ENCODE peak calls at places on chromosomes 4 and X, in six cellular contexts. I is neuronal stem cell, V is IMR-90, R is H9, X is mesenchymal stem cell, N is H1. J is an unnamed sample.

GRCh38 chrX:24396236-24396929 is 35.9 kb downstream of the SUPT20HL1 start:
- DNase-seq in I (no peak), V (peak), R (no peak), X (no peak), N (no peak), J (peak)

GRCh38 chr4:127251423-127251822 is 381.3 kb upstream of the INTU start:
- DNase-seq in I (no peak), V (peak), R (no peak), X (peak), N (no peak), J (no peak)

GRCh38 chrX:139967300-139967699 is 2.0 kb upstream of the CXorf66 start:
- DNase-seq in I (no peak), V (no peak), R (no peak), X (no peak), N (no peak), J (no peak)

GRCh38 chrX:68652327-68652930 is 5.0 kb downstream of the STARD8 start:
- DNase-seq in I (no peak), V (peak), R (no peak), X (peak), N (no peak), J (no peak)

GRCh38 chr4:143396695-143397094 is 60.0 kb downstream of the GAB1 start:
- DNase-seq in I (no peak), V (peak), R (no peak), X (no peak), N (no peak), J (no peak)

GRCh38 chr4:74635074-74635473 is 159.2 kb downstream of the BTC start:
- DNase-seq in I (no peak), V (no peak), R (no peak), X (no peak), N (no peak), J (no peak)

GRCh38 chr4:57426779-57427395 is 316.7 kb upstream of the IGFBP7 start:
- DNase-seq in I (peak), V (peak), R (peak), X (peak), N (peak), J (peak)

GRCh38 chr4:92012899-92013867 is 290.6 kb upstream of the GRID2 start:
- DNase-seq in I (no peak), V (no peak), R (peak), X (no peak), N (peak), J (no peak)

GRCh38 chr4:130689182-130689581 is 1593.2 kb downstream of the C4orf33 start:
- DNase-seq in I (no peak), V (no peak), R (no peak), X (no peak), N (no peak), J (no peak)

GRCh38 chr4:151649461-151649860 is 111.3 kb downstream of the GATB start:
- DNase-seq in I (no peak), V (no peak), R (no peak), X (no peak), N (no peak), J (no peak)

GRCh38 chr4:25861951-25862410 is 807 bp downstream of the SEL1L3 start:
- DNase-seq in I (no peak), V (peak), R (peak), X (peak), N (no peak), J (peak)

GRCh38 chrX:72276478-72276953 is 532 bp downstream of the RPS4X start:
- DNase-seq in I (no peak), V (no peak), R (no peak), X (no peak), N (no peak), J (no peak)

GRCh38 chr4:78951862-78952472 is 12.7 kb upstream of the PAQR3 start:
- DNase-seq in I (peak), V (peak), R (no peak), X (peak), N (no peak), J (peak)

GRCh38 chr4:112520598-112521122 is 4.7 kb upstream of the NEUROG2 start:
- DNase-seq in I (peak), V (no peak), R (no peak), X (no peak), N (no peak), J (no peak)

DNA sequence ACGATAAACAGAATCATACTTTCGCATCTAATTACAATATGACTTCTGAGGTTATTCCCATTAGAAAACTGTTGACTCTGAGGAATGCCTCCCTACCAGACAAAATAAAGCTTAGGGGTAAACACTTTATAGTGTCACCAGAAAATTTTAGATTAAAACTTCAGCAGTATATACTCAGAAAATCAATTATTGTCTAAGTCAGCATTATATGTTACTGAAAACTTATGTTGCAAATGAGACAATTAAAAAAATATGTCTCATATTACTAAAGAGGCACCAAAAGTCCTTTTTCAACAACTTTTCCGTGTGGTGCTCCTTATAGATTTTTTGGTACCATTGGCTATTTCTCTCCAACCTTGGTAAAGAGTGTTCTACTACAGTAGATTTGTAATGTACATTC is 91.4 kb downstream of the HMGN5 start:
- DNase-seq in I (no peak), V (no peak), R (no peak), X (no peak), N (no peak), J (no peak)
- H4K91ac ChIP-seq in I (no peak), V (no peak), R (no peak), X (no peak), N (no peak), J (no peak)

GRCh38 chr4:170134821-170135220 is 45.1 kb upstream of the AADAT start:
- DNase-seq in I (no peak), V (no peak), R (no peak), X (no peak), N (no peak), J (no peak)
- H3K9ac ChIP-seq in I (no peak), V (no peak), R (no peak), X (no peak), N (no peak), J (no peak)

DNA sequence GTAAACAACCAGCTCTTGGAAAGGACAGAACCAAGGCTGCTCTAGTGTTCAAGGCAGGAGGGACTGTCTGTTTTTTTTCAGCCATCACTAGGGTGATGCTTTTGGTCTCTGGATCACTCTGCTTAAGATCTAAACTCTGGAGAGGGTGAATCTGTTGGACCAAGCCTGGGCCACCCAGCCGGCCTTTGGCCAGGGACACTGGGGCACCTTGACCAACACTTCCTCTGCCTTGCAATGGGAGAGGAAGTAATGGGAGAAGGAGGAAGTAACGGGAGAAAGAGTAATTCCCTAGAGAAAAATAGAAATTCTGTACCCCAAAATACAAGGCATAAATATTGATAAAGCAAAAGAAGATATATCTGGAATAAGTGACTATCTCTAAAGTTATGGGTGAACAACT is 12.9 kb downstream of the CHRNA9 start:
- DNase-seq in I (no peak), V (no peak), R (no peak), X (no peak), N (no peak), J (no peak)
- H4K91ac ChIP-seq in I (no peak), V (no peak), R (no peak), X (no peak), N (no peak), J (no peak)

DNA sequence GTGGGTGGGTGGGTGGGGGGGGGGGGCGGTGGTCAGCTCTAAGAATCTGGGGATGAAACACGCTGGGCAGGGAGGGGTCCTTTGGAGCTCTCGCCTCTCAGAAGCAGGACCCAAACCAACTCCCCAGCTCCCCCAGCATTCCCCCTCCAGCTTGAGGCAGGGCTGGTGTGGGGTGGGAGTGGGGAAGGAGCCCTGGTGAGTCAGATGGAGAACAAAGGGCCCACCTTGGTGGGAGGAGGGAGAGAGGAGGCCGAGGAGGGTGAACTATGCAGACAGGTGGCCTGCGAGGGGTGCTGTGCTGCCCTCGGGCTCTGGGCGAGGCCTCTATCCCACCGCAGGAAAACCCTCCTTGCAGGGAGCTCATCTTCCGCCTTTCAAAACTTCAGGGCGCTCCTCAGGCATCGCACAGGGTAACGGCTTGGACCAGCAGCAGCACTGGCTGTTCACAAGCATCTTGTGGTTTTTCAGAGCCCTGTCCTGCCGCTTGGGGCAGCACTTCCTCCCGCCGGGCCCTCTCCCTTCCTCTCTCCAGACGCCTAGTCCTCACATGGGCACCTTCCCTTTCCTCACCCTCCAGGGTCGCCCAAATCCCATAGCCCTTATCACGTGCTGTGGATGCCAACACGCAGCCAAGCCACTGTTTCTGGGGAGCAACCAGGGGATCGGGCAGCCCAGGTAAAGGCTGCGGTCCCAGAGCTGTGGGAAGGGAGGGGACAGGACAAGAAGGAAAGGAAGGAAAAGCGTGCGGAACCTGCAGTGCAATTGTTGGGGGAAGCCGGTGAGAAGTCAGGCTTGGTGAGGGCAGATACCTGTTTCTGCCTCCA is 34.0 kb upstream of the GRPEL1 start:
- DNase-seq in I (peak), V (peak), R (peak), X (peak), N (peak), J (peak)
- H3K9ac ChIP-seq in I (no peak), V (no peak), R (no peak), X (peak), N (no peak), J (no peak)

GRCh38 chrX:119398974-119399771 is at the start of gene SLC25A43:
- DNase-seq in I (no peak), V (no peak), R (peak), X (peak), N (no peak), J (peak)
- H4K91ac ChIP-seq in I (no peak), V (peak), R (no peak), X (peak), N (no peak), J (peak)

DNA sequence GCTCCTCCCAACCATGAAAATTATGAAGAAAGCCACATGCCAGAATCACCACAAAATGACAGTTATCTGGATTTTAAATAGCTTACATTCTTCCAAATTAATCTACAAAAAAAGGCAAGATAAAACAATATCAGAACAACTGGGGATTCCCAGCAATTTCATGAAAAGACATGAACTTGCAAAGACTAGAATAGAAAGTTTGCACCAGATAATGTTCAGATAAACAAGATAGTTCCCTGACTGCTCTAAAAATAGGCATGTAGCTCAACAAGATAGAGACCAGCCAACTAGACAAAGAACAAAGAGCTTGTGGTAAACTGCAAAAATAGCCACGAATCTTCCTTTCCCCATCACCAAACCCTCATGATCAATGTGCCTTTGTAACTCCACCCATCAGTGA is 30.3 kb upstream of the DDX53 start:
- DNase-seq in I (no peak), V (peak), R (no peak), X (peak), N (no peak), J (peak)
- H3K9ac ChIP-seq in I (no peak), V (no peak), R (no peak), X (no peak), N (no peak), J (no peak)

GRCh38 chr4:132540797-132541196 is 608.3 kb upstream of the PCDH10 start:
- DNase-seq in I (no peak), V (no peak), R (no peak), X (no peak), N (no peak), J (no peak)

GRCh38 chr4:132540268-132540667 is 608.8 kb upstream of the PCDH10 start:
- DNase-seq in I (no peak), V (no peak), R (no peak), X (no peak), N (no peak), J (no peak)

DNA sequence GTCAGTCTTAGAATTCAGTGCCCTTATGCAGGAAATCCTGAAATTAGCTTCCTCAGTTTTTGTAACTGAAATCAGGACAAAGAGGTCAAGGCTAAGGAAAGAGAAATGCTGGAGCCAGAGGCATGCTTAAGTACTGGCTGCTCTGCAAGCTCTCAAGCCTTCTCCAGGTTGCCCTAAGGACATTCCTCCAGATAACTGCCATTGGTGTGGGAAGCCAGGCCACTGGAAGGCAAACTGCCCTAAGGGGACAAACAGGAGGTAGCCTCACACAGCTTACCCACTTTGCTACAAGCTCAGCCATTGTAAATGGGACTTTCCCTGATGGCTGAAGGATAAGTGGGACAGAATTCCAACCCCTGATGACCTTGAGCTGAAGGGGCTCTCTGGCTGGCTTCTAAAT is 606.9 kb upstream of the PCDH10 start:
- DNase-seq in I (no peak), V (no peak), R (no peak), X (no peak), N (no peak), J (no peak)
- H4K91ac ChIP-seq in I (no peak), V (no peak), R (no peak), X (no peak), N (no peak), J (no peak)

DNA sequence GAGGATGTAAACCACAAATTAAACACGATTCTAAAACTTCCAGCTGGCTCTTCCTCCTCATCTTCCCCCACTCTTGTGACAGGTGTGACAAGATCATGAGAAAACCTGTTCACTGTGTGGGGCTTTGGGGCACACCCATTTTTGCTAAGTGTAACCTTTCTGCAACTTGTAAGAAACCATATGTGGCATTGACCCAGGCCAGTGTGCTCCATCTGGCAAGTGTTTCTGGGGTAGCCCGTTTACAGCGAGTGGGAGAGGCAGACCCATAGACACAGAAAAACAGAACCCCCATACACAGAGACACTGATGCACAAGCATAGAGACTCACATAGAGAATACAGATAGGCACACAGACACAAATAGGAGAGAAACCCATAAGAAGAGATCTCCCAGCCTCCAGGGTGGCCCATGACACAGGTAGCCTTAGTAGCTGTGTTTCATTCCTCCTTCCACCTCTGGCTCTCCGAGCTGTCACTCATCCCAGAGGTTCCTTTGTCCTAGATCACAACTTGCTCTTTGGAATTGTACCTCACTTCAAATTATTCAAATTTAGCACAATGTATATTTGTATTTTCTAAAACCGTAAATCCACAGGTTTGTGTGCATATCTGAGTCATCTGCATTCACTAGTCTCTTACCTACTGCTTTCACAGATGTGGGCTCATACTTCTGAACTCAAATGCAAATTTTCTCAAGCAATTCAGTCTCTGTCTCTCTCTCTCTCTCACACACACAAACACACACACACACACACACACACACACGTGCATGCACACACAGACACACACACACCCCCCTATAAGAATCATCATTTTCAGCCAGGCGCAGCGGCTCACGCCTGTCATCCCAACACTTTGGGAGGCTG is 114.4 kb downstream of the SH3KBP1 start:
- DNase-seq in I (no peak), V (no peak), R (no peak), X (no peak), N (no peak), J (no peak)
- H3K9ac ChIP-seq in I (no peak), V (no peak), R (no peak), X (peak), N (no peak), J (no peak)

GRCh38 chr4:128907966-128908365 is 98.5 kb downstream of the JADE1 start:
- DNase-seq in I (no peak), V (no peak), R (no peak), X (no peak), N (no peak), J (peak)

GRCh38 chr4:128906581-128906980 is 97.1 kb downstream of the JADE1 start:
- DNase-seq in I (no peak), V (no peak), R (no peak), X (no peak), N (no peak), J (no peak)

GRCh38 chr4:128908735-128909134 is 99.2 kb downstream of the JADE1 start:
- DNase-seq in I (no peak), V (peak), R (no peak), X (peak), N (no peak), J (no peak)

DNA sequence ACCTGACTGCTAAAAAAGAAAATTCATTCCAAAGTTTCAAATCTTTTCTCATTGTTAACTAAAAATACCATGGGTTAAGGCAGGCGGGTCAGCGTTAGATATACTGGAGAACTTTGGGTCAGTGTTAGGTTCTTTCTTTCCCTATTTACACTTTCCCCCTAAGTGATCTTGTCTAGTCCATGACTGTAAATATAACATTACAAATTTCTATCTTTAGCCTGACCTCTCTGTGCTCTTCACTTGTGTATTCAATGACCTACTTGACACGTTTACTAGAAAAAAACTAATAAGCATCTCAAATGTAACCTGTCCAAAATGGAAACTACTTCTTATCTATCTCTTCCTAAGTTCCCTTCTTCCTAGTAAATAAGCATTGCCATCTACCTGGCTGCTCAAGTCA is 95.3 kb downstream of the JADE1 start:
- DNase-seq in I (no peak), V (no peak), R (no peak), X (no peak), N (no peak), J (no peak)
- H4K91ac ChIP-seq in I (no peak), V (no peak), R (no peak), X (no peak), N (no peak), J (no peak)